ENCODE peak calls at places on chromosomes 6 and 20, in five cellular contexts. One of them, this sample, is unnamed.

GRCh38 chr6:54988576-54988975 is 142.0 kb downstream of the FAM83B start:
- DNase-seq in neural crest cell: no peak
- DNase-seq in endothelial cell: no peak
- DNase-seq in GOT3: no peak
- DNase-seq in stomach: no peak
- DNase-seq in this sample: no peak

GRCh38 chr6:168225471-168225901 is 94.1 kb downstream of the DACT2 start:
- DNase-seq in GOT3: no peak
- DNase-seq in stomach: no peak
- DNase-seq in neural crest cell: no peak
- DNase-seq in endothelial cell: no peak
- DNase-seq in this sample: no peak

GRCh38 chr6:91273729-91274128 is 686.9 kb upstream of the MAP3K7 start:
- DNase-seq in endothelial cell: no peak
- DNase-seq in GOT3: no peak
- DNase-seq in neural crest cell: no peak
- DNase-seq in stomach: no peak
- DNase-seq in this sample: no peak

GRCh38 chr20:24948939-24949679 is at the start of gene CST7:
- DNase-seq in GOT3: no peak
- DNase-seq in stomach: peak; percentile 49
- DNase-seq in endothelial cell: no peak
- DNase-seq in neural crest cell: no peak
- DNase-seq in this sample: peak; percentile 26

GRCh38 chr20:51461306-51461705 is 81.2 kb downstream of the NFATC2 start:
- DNase-seq in endothelial cell: no peak
- DNase-seq in neural crest cell: no peak
- DNase-seq in GOT3: no peak
- DNase-seq in stomach: no peak
- DNase-seq in this sample: no peak

GRCh38 chr6:85096976-85097375 is 332.6 kb upstream of the TBX18 start:
- DNase-seq in neural crest cell: no peak
- DNase-seq in GOT3: no peak
- DNase-seq in endothelial cell: no peak
- DNase-seq in stomach: no peak
- DNase-seq in this sample: no peak

GRCh38 chr20:41436679-41437078 is 70.1 kb upstream of the EMILIN3 start:
- DNase-seq in stomach: no peak
- DNase-seq in GOT3: no peak
- DNase-seq in endothelial cell: no peak
- DNase-seq in neural crest cell: no peak
- DNase-seq in this sample: no peak

GRCh38 chr20:19327401-19327800 is 115.0 kb downstream of the SLC24A3 start:
- DNase-seq in stomach: no peak
- DNase-seq in endothelial cell: no peak
- DNase-seq in neural crest cell: no peak
- DNase-seq in GOT3: no peak
- DNase-seq in this sample: no peak

GRCh38 chr6:116436586-116436985 is 24.6 kb upstream of the CALHM6 start:
- DNase-seq in GOT3: no peak
- DNase-seq in neural crest cell: no peak
- DNase-seq in stomach: no peak
- DNase-seq in endothelial cell: no peak
- DNase-seq in this sample: no peak

GRCh38 chr6:8400663-8401062 is 34.7 kb downstream of the SLC35B3 start:
- DNase-seq in neural crest cell: no peak
- DNase-seq in endothelial cell: no peak
- DNase-seq in stomach: no peak
- DNase-seq in GOT3: no peak
- DNase-seq in this sample: no peak

GRCh38 chr6:44782198-44782597 is 394.7 kb downstream of the CDC5L start:
- DNase-seq in endothelial cell: no peak
- DNase-seq in GOT3: no peak
- DNase-seq in neural crest cell: no peak
- DNase-seq in stomach: no peak
- DNase-seq in this sample: no peak

GRCh38 chr6:134979142-134979541 is 29.2 kb upstream of the ALDH8A1 start:
- DNase-seq in neural crest cell: no peak
- DNase-seq in endothelial cell: no peak
- DNase-seq in stomach: no peak
- DNase-seq in GOT3: no peak
- DNase-seq in this sample: no peak

GRCh38 chr6:72418495-72418894 is 203.4 kb upstream of the KCNQ5 start:
- DNase-seq in GOT3: no peak
- DNase-seq in stomach: no peak
- DNase-seq in neural crest cell: no peak
- DNase-seq in endothelial cell: no peak
- DNase-seq in this sample: no peak